ENCODE peak calls at places on chromosomes 7 and 10, in seven cellular contexts. K is psoas muscle, Z is H7, B is fibroblast of the aortic adventitia, R is fibroblast of villous mesenchyme, W is AG09309, T is testis. U is an unnamed sample.

GRCh38 chr7:40944981-40945585 is 757.8 kb downstream of the INHBA start:
- DNase-seq in K (no peak), Z (no peak), B (no peak), R (no peak), W (no peak), T (no peak), U (no peak)

GRCh38 chr10:30857803-30858202 is 173.9 kb downstream of the ZNF438 start:
- DNase-seq in K (peak; percentile 87), Z (no peak), B (peak; percentile 99), R (peak; percentile 83), W (peak; percentile 90), T (peak; percentile 80), U (peak; percentile 91)

GRCh38 chr10:24575462-24576002 is 148.2 kb downstream of the ARHGAP21 start:
- DNase-seq in K (no peak), Z (no peak), B (no peak), R (peak; percentile 6), W (no peak), T (no peak), U (no peak)

GRCh38 chr10:65798133-65798532 is 1127.7 kb upstream of the LRRTM3 start:
- DNase-seq in K (no peak), Z (no peak), B (no peak), R (no peak), W (no peak), T (no peak), U (no peak)

GRCh38 chr7:98922392-98923107 is 44.2 kb downstream of the TRRAP start:
- DNase-seq in K (no peak), Z (no peak), B (peak; percentile 80), R (peak; percentile 76), W (no peak), T (peak; percentile 23), U (peak; percentile 56)

GRCh38 chr10:11002916-11003315 is 14.8 kb upstream of the CELF2 start:
- DNase-seq in K (no peak), Z (no peak), B (no peak), R (no peak), W (no peak), T (no peak), U (no peak)

GRCh38 chr10:1159131-1160061 is 103.2 kb downstream of the WDR37 start:
- DNase-seq in K (no peak), Z (peak; percentile 62), B (no peak), R (peak; percentile 32), W (no peak), T (peak; percentile 52), U (peak; percentile 7)

GRCh38 chr7:158098125-158099030 is 489.2 kb downstream of the PTPRN2 start:
- DNase-seq in K (no peak), Z (peak; percentile 54), B (no peak), R (no peak), W (no peak), T (no peak), U (no peak)

GRCh38 chr10:30973737-30974136 is 57.9 kb downstream of the ZNF438 start:
- DNase-seq in K (peak; percentile 75), Z (no peak), B (no peak), R (no peak), W (no peak), T (no peak), U (no peak)

GRCh38 chr10:114477285-114477684 is 73.0 kb upstream of the AFAP1L2 start:
- DNase-seq in K (peak; percentile 83), Z (no peak), B (peak; percentile 14), R (peak; percentile 65), W (no peak), T (peak; percentile 72), U (peak; percentile 38)

GRCh38 chr7:25619963-25620799 is 391.9 kb upstream of the NPVF start:
- DNase-seq in K (no peak), Z (no peak), B (no peak), R (peak; percentile 30), W (no peak), T (peak; percentile 78), U (no peak)

GRCh38 chr10:88874271-88874670 is 5.8 kb upstream of the STAMBPL1 start:
- DNase-seq in K (no peak), Z (no peak), B (no peak), R (no peak), W (no peak), T (no peak), U (no peak)

GRCh38 chr7:98400538-98401427 is at the start of gene BAIAP2L1:
- DNase-seq in K (peak; percentile 82), Z (peak; percentile 100), B (peak; percentile 45), R (peak; percentile 84), W (no peak), T (peak; percentile 93), U (no peak)

GRCh38 chr7:44264221-44264956 is 61.0 kb downstream of the CAMK2B start:
- DNase-seq in K (no peak), Z (peak; percentile 80), B (no peak), R (no peak), W (no peak), T (no peak), U (no peak)

GRCh38 chr7:126578338-126578737 is 674.4 kb downstream of the GRM8 start:
- DNase-seq in K (no peak), Z (no peak), B (no peak), R (no peak), W (no peak), T (no peak), U (peak; percentile 32)

GRCh38 chr7:114481995-114482394 is 67.4 kb downstream of the FOXP2 start:
- DNase-seq in K (no peak), Z (no peak), B (peak; percentile 54), R (peak; percentile 28), W (no peak), T (no peak), U (peak; percentile 52)

GRCh38 chr7:17255930-17256329 is 42.5 kb upstream of the AHR start:
- DNase-seq in K (no peak), Z (no peak), B (no peak), R (no peak), W (no peak), T (no peak), U (no peak)

GRCh38 chr10:6384847-6385246 is 182.1 kb downstream of the PFKFB3 start:
- DNase-seq in K (no peak), Z (no peak), B (no peak), R (no peak), W (no peak), T (no peak), U (no peak)
- H3K4me3 ChIP-seq in K (no peak overlapping the region), Z (no peak overlapping the region), B (no peak overlapping the region), R (no peak overlapping the region), W (no peak overlapping the region), T (no peak overlapping the region), U (no peak overlapping the region)

GRCh38 chr10:3537518-3537917 is 247.5 kb downstream of the KLF6 start:
- DNase-seq in K (no peak), Z (no peak), B (no peak), R (no peak), W (no peak), T (no peak), U (no peak)

GRCh38 chr10:3539696-3540383 is 245.2 kb downstream of the KLF6 start:
- DNase-seq in K (no peak), Z (no peak), B (no peak), R (no peak), W (no peak), T (no peak), U (no peak)

GRCh38 chr10:3542185-3542611 is 242.8 kb downstream of the KLF6 start:
- DNase-seq in K (no peak), Z (no peak), B (peak; percentile 96), R (no peak), W (peak; percentile 76), T (no peak), U (peak; percentile 51)

GRCh38 chr10:3538291-3538849 is 246.6 kb downstream of the KLF6 start:
- DNase-seq in K (no peak), Z (no peak), B (no peak), R (peak; percentile 42), W (no peak), T (no peak), U (no peak)

DNA sequence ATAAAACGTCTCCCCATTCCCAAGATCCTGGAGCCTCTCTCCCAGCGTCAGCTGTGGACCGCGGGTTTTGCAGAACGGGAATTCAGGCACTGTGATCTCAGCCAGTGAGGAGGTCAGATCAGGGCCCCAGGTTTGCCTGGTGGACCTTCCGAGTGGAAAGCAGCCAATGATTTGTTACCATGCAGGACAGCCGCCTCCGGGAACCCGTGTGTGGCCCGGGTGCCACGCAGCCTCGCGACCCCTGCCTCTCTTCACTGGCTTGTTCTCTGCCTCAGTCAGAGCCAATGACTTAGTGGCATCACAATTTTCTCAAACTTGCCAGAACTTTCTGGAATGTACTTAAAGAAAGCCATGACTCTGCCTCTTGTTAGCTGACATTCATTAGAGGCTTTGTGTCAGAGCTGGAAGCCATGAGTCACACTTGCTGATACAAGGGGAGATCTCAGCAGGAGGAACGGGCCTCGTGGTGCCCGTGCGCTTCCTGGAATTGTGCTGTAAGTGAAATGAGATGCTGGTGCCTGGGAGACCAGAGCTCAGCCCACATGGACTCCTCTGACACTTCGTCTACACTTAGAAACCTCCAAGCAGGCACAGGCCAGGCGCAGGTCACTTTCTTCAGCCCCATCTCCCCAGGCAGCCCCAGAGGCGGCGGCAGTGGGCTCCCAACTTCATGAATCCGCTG is 246.0 kb downstream of the KLF6 start:
- DNase-seq in K (no peak), Z (no peak), B (peak; percentile 98), R (peak; percentile 94), W (peak; percentile 92), T (no peak), U (peak; percentile 93)
- H3K4me3 ChIP-seq in K (no peak overlapping the region), Z (no peak overlapping the region), B (no peak overlapping the region), R (no peak overlapping the region), W (peak overlapping the region; percentile 22), T (no peak overlapping the region), U (no peak overlapping the region)

DNA sequence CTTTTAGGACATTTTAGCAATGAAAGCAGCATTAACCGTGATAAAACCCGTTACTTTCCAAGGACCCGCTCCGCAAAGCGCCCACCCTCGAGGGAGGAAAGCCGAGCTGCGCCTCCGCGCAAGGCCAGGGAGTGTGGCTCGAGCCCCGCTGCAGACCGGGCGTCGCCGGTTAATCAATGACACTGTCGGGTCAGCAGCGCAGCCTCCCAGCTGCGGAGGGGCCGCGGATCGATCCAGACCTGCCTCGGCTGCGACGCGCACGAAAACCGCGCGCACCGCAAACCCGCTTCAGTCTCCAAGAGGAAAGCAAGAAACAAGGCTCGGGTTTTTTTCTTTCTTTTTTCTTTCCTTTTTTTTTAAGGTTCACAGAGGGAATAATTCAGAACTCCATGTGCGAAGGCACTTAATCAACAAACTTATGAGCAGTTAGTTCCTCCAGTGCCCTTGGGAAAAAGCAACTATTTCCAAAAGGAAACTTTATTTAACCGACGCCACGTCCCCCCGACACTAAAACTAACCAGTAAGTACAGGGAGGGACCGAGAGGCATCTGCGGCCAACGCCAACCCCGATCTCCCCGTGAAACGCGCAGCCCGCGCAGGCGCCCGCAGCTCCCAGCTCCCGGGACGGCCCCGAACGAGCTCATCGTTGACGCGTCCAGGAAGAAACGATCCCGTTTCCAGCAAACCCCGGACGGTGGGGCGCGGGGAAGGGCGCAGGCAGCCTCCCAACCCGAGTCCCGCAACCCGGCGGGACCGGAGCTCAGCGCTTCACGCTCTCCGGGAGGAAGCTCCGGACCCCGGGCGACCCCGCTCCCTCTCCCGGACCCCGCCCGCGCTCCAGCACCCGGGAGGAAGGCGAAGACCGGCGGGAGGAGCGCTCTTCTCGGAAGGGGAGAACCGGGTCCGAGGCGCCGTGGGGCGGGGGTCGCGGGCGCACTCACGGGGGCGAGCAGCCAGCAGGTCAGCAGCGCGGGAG is 599 bp downstream of the VIPR2 start:
- DNase-seq in K (peak; percentile 66), Z (peak; percentile 81), B (no peak), R (no peak), W (no peak), T (peak; percentile 30), U (no peak)
- H3K4me3 ChIP-seq in K (peak overlapping the region; percentile 76), Z (peak overlapping the region; percentile 59), B (no peak overlapping the region), R (no peak overlapping the region), W (no peak overlapping the region), T (peak overlapping the region; percentile 57), U (peak overlapping the region; percentile 3)

DNA sequence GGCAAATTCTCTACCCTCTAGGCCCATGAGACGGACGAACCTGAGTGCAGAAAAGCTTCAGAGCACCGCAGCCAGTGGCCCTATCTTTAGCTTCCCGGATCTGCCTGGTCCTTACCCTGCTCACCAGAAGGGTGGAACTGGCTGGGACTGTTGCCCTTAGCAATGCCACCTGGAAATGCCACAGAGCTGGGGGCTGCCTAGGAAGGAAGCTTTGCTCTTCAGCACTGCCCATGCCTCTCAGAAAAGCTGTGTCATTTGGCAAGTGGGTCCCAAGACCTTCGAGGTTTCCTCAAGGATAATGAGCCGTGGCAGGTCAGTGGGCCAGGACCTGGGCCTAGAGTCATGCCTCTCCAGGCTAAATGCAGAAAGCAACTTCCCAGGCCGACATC is 2.2 kb upstream of the HOXA10 start:
- DNase-seq in K (peak; percentile 55), Z (peak; percentile 56), B (no peak), R (no peak), W (no peak), T (no peak), U (no peak)
- H3K4me3 ChIP-seq in K (peak overlapping the region; percentile 79), Z (no peak overlapping the region), B (no peak overlapping the region), R (peak overlapping the region; percentile 67), W (peak overlapping the region; percentile 87), T (no peak overlapping the region), U (peak overlapping the region; percentile 78)